ENCODE peak calls at places on chromosomes 1 and 21, in eight cellular contexts. B, P, F, U, H, W, K and E are unnamed samples.

GRCh38 chr1:89527256-89527655 is 2.6 kb downstream of the LRRC8B start:
- DNase-seq in K (no peak), U (no peak), W (no peak), P (no peak), B (no peak), F (no peak), H (no peak), E (no peak)

GRCh38 chr1:13666317-13666716 is 33.7 kb upstream of the PRDM2 start:
- DNase-seq in H (no peak), F (no peak), B (no peak), U (no peak), W (no peak), P (no peak), K (no peak), E (no peak)

GRCh38 chr1:150976879-150977694 is 2.5 kb upstream of the CERS2 start:
- DNase-seq in K (peak; percentile 83), H (peak; percentile 86), B (no peak), F (peak; percentile 85), P (peak; percentile 49), U (peak; percentile 91), W (peak; percentile 89), E (peak; percentile 77)

GRCh38 chr1:66490817-66491216 is 43.1 kb upstream of the SGIP1 start:
- DNase-seq in H (no peak), B (peak; percentile 52), K (no peak), U (no peak), P (no peak), W (no peak), F (no peak), E (no peak)

GRCh38 chr1:229410370-229410691 is 23.6 kb downstream of the ACTA1 start:
- DNase-seq in K (no peak), U (no peak), P (no peak), B (no peak), F (no peak), W (no peak), H (no peak), E (no peak)

GRCh38 chr1:201999625-202000238 is 10.7 kb upstream of the ELF3 start:
- DNase-seq in W (no peak), F (no peak), B (peak; percentile 63), U (peak; percentile 50), K (no peak), P (no peak), H (no peak), E (no peak)

GRCh38 chr21:31335957-31336738 is 7.9 kb downstream of the TIAM1 start:
- DNase-seq in W (no peak), K (peak; percentile 20), U (no peak), B (peak; percentile 84), H (peak; percentile 33), P (no peak), F (no peak), E (no peak)

GRCh38 chr1:28064064-28064463 is 24.3 kb downstream of the EYA3 start:
- DNase-seq in H (no peak), F (no peak), U (no peak), P (no peak), B (peak; percentile 56), W (no peak), K (no peak), E (no peak)

GRCh38 chr1:56081151-56081550 is 498.2 kb downstream of the PLPP3 start:
- DNase-seq in U (peak; percentile 16), F (no peak), P (peak; percentile 31), K (peak; percentile 50), B (peak; percentile 83), H (peak; percentile 54), W (no peak), E (no peak)

GRCh38 chr1:221683681-221684080 is 58.2 kb downstream of the DUSP10 start:
- DNase-seq in B (peak; percentile 21), H (no peak), U (no peak), F (no peak), W (no peak), P (no peak), K (no peak), E (no peak)

GRCh38 chr1:234768569-234769283 is 158.7 kb upstream of the IRF2BP2 start:
- DNase-seq in U (peak; percentile 68), B (no peak), P (no peak), K (no peak), W (peak; percentile 35), H (no peak), F (no peak), E (no peak)

GRCh38 chr1:220221670-220222069 is 50.6 kb downstream of the RAB3GAP2 start:
- DNase-seq in P (no peak), K (no peak), H (no peak), W (no peak), U (no peak), F (no peak), B (no peak), E (no peak)

GRCh38 chr1:14467112-14467511 is 131.4 kb upstream of the KAZN start:
- DNase-seq in B (no peak), P (no peak), W (no peak), K (no peak), U (no peak), F (no peak), H (no peak), E (no peak)

DNA sequence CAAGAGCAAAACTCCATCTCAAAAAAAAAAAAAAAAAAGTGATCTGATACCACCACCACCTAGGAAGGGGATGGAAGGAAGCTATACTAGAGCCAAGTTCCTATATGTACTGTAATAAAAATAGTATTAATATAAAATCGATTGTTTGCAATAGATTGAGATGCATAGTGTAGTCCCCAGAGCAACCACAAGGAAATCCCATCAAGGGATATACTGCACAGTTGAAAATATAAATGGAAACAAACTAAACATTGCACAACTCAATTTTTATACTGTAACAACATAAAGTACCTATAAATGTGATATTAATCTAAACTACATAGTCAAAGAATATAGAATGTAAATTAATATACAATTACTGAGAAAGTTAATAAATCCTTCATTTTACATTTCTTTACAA is 20.9 kb upstream of the PSMG1 start:
- DNase-seq in K (no peak), B (no peak), P (no peak), W (no peak), F (no peak), U (no peak), H (no peak), E (no peak)
- TF ChIP-seq CTCF in K (no peak), B (peak; percentile 32), P (no peak), W (no peak), F (peak; percentile 11), U (no peak), H (peak; percentile 8), E (peak; percentile 18)

GRCh38 chr1:203120325-203121138 is 7.0 kb upstream of the ADORA1 start:
- DNase-seq in P (no peak), H (no peak), W (no peak), F (no peak), B (no peak), U (no peak), K (no peak), E (no peak)

GRCh38 chr1:203116048-203116810 is 11.3 kb upstream of the ADORA1 start:
- DNase-seq in K (no peak), H (peak; percentile 52), W (no peak), B (no peak), U (no peak), F (no peak), P (no peak), E (no peak)

GRCh38 chr1:203114202-203114601 is 13.3 kb upstream of the ADORA1 start:
- DNase-seq in H (no peak), F (no peak), W (no peak), P (no peak), K (no peak), B (no peak), U (no peak), E (no peak)

GRCh38 chr1:203121186-203122015 is 6.1 kb upstream of the ADORA1 start:
- DNase-seq in F (no peak), W (no peak), U (no peak), K (no peak), H (no peak), P (no peak), B (no peak), E (no peak)

DNA sequence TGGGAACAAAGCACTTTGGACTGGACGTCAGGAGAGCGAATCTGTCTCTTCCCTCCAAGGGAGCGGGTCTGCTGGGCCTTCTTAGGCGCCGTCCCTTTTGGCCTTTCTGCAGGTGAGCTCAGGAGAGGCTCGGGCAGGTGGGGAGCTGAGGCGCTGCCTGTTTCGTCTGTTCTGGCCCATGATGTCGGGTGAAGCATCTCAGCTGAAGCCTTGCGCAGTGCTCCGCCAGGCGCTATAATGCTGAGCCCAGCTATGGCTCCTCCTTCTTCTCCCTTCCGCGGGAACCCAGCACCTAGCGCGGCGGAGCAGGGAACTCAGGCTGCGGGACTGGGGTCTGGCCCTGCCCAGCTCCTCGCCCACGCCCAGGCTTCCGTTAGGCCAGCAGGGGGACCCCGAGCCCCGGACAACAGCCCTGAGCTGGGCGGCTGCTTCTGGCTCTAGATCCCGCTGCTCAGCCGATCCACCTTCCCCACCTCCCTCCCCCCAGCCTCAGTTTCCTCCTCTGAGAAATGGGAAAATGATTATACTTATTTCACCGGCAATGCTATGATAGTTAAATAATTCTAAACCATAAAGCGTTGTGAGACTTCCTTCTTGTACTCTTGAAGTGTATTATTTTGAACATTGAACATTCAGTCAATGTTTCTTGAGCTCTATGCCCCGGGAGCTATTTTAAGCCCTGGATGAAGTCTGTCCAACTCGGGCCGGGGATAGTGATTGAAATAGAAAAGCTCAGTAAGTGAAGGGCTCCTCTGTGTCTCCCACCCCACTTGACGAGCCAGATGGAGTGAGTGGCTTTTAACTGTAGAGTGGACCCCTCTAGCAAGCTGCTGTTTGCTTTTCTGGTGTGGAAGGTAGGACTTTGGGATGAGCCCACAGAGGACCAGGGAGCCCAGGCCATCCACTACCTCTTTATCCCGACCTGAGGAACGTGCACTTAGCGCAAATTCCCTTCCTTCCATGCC is 9.6 kb upstream of the ADORA1 start:
- DNase-seq in U (peak; percentile 74), W (no peak), F (no peak), P (peak; percentile 78), K (peak; percentile 74), H (peak; percentile 83), B (peak; percentile 72), E (no peak)
- H3K4me3 ChIP-seq in U (no peak overlapping the region), W (no peak overlapping the region), F (no peak overlapping the region), P (no peak overlapping the region), K (no peak overlapping the region), H (peak overlapping the region; percentile 31), B (no peak overlapping the region), E (no peak overlapping the region)

DNA sequence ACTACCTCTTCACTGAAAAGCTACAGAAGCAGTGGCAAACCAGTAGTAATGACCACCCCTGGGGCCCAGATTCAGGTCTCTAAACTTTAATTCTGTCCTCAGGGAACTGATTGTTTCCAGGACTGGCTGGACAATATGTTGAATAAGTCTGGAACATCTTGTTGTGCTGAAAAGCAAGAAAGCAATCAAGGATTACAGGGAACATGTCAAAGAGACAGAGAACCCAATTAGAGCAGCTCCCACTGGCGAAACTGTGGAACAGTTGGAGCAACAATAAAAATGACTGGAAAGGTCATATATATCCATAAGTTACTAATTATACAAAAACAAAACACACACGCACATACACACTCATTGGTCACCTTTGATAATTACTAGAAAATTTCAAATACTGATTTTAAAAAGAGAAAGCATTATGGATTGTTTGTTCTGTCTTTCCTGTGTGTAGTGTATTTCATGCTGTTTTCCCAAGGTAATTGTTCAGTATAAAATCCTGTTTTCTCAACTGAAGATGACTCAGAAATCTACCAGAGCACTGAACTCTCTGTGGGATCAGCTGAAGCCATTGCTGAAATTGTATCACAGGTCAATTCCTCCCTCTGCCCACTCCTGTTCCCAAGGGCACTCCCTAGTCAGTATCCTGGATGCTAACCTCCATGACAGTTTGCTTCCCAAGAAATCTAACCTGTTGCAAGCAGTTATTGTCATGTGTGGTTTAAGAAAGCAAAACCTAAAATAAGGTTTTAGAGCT is 83.6 kb upstream of the RGS1 start:
- DNase-seq in W (no peak), P (no peak), U (no peak), B (peak; percentile 36), H (no peak), F (no peak), K (no peak), E (no peak)
- TF ChIP-seq CTCF in W (no peak), P (no peak), U (no peak), B (no peak), H (no peak), F (no peak), K (no peak), E (no peak)

GRCh38 chr1:86541859-86542258 is 5.0 kb upstream of the CLCA4 start:
- DNase-seq in B (no peak), P (no peak), W (no peak), F (no peak), H (no peak), K (no peak), U (no peak), E (no peak)
- H3K4me3 ChIP-seq in B (no peak overlapping the region), P (no peak overlapping the region), W (no peak overlapping the region), F (no peak overlapping the region), H (no peak overlapping the region), K (no peak overlapping the region), U (no peak overlapping the region), E (no peak overlapping the region)